ENCODE peak calls at places on chromosomes 1 and 21, in five cellular contexts. K is A172, L is AG08395, H is T47D, B is activated B cell treated with CpG ODN at 0.5 μM for 24 hours. E is an unnamed sample.

GRCh38 chr1:62539028-62539447 is 58.3 kb upstream of the ANGPTL3 start:
- DNase-seq in K (no peak), L (no peak), H (no peak), B (no peak), E (no peak)

GRCh38 chr1:37476087-37476452 is 1.7 kb downstream of the ZC3H12A start:
- DNase-seq in K (no peak), L (no peak), H (no peak), B (no peak), E (no peak)

GRCh38 chr1:241713316-241713715 is 61.2 kb downstream of the WDR64 start:
- DNase-seq in K (no peak), L (no peak), H (no peak), B (no peak), E (no peak)

GRCh38 chr1:239814306-239814881 is 277.3 kb upstream of the FMN2 start:
- DNase-seq in K (peak; percentile 96), L (peak; percentile 80), H (peak; percentile 64), B (no peak), E (no peak)

GRCh38 chr1:172085372-172085771 is 244.1 kb downstream of the DNM3 start:
- DNase-seq in K (no peak), L (no peak), H (no peak), B (no peak), E (no peak)

GRCh38 chr1:114803001-114803400 is 22.5 kb upstream of the SIKE1 start:
- DNase-seq in K (no peak), L (no peak), H (no peak), B (no peak), E (no peak)

GRCh38 chr1:161810780-161811179 is 44.7 kb downstream of the ATF6 start:
- DNase-seq in K (no peak), L (no peak), H (no peak), B (no peak), E (no peak)

GRCh38 chr1:116902718-116903390 is 6.9 kb upstream of the PTGFRN start:
- DNase-seq in K (no peak), L (no peak), H (no peak), B (no peak), E (no peak)

GRCh38 chr1:223731076-223731770 is 18.9 kb downstream of the CAPN2 start:
- DNase-seq in K (peak; percentile 77), L (peak; percentile 58), H (no peak), B (no peak), E (peak; percentile 69)

GRCh38 chr21:34702341-34702807 is 33.6 kb downstream of the CLIC6 start:
- DNase-seq in K (no peak), L (peak; percentile 94), H (no peak), B (no peak), E (no peak)

GRCh38 chr1:159924791-159925712 is at the start of gene TAGLN2:
- DNase-seq in K (peak; percentile 97), L (peak; percentile 94), H (peak; percentile 93), B (peak; percentile 94), E (peak; percentile 98)

GRCh38 chr1:8152731-8153702 is 126.9 kb upstream of the ERRFI1 start:
- DNase-seq in K (no peak), L (no peak), H (no peak), B (no peak), E (no peak)

GRCh38 chr1:243946946-243947345 is 96.9 kb upstream of the AKT3 start:
- DNase-seq in K (peak; percentile 33), L (peak; percentile 19), H (no peak), B (no peak), E (no peak)

GRCh38 chr1:109649380-109649987 is 6.4 kb upstream of the GSTM4 start:
- DNase-seq in K (no peak), L (peak; percentile 35), H (peak; percentile 35), B (no peak), E (no peak)

GRCh38 chr1:199759268-199759724 is 268.2 kb upstream of the NR5A2 start:
- DNase-seq in K (peak; percentile 81), L (no peak), H (peak; percentile 54), B (no peak), E (no peak)

GRCh38 chr1:33414879-33415278 is 16.0 kb downstream of the PHC2 start:
- DNase-seq in K (no peak), L (no peak), H (no peak), B (no peak), E (no peak)

GRCh38 chr1:201739054-201739453 is 89.9 kb upstream of the IPO9 start:
- DNase-seq in K (no peak), L (no peak), H (no peak), B (no peak), E (no peak)

GRCh38 chr1:204623894-204624361 is 61.6 kb downstream of the LRRN2 start:
- DNase-seq in K (no peak), L (no peak), H (peak; percentile 66), B (no peak), E (no peak)

GRCh38 chr1:27001570-27002360 is 8.3 kb downstream of the TRNP1 start:
- DNase-seq in K (no peak), L (no peak), H (no peak), B (peak; percentile 43), E (peak; percentile 85)

GRCh38 chr1:76269175-76269574 is 194.6 kb downstream of the ST6GALNAC3 start:
- DNase-seq in K (peak; percentile 62), L (peak; percentile 79), H (no peak), B (no peak), E (no peak)

GRCh38 chr1:68346192-68346808 is 103.5 kb downstream of the RPE65 start:
- DNase-seq in K (peak; percentile 18), L (peak; percentile 23), H (peak; percentile 10), B (no peak), E (no peak)

GRCh38 chr1:52234708-52235107 is 92.8 kb downstream of the ZFYVE9 start:
- DNase-seq in K (no peak), L (no peak), H (no peak), B (no peak), E (no peak)

GRCh38 chr1:17056586-17056985 is 2.8 kb upstream of the SDHB start:
- DNase-seq in K (no peak), L (no peak), H (no peak), B (no peak), E (no peak)